ENCODE peak calls at places on chromosomes 4 and X, in ten cellular contexts. K is GM23248, X is HCT116, G is mammary epithelial cell, F is lower leg skin, Y is AG10803, J is fibroblast of mammary gland, I is OCI-LY7, S is lung, M is mucosa of descending colon. A is an unnamed sample.

GRCh38 chr4:89640620-89641366 is 196.2 kb downstream of the SNCA start:
- DNase-seq in X (peak), F (no peak), Y (peak), J (peak), S (no peak), M (peak), I (no peak), K (peak), G (peak), A (peak)

GRCh38 chrX:10011261-10011931 is 44.2 kb downstream of the CLDN34 start:
- DNase-seq in J (no peak), Y (no peak), X (no peak), F (peak), S (no peak), K (no peak), G (no peak), M (no peak), I (no peak), A (no peak)

GRCh38 chrX:25998687-25999086 is 139.5 kb upstream of the MAGEB18 start:
- DNase-seq in M (no peak), K (no peak), X (no peak), J (no peak), S (no peak), I (no peak), F (no peak), G (no peak), Y (no peak), A (no peak)

GRCh38 chr4:87093443-87094123 is 126.8 kb downstream of the KLHL8 start:
- DNase-seq in Y (peak), I (peak), G (peak), K (peak), M (no peak), S (no peak), X (peak), F (no peak), J (peak), A (no peak)

GRCh38 chr4:116926631-116927295 is 158.6 kb downstream of the TRAM1L1 start:
- DNase-seq in J (no peak), X (no peak), I (no peak), S (no peak), K (no peak), Y (no peak), G (no peak), F (no peak), M (no peak), A (no peak)

GRCh38 chrX:103356023-103356798 is at the start of gene TCEAL9:
- DNase-seq in M (peak), S (peak), F (no peak), I (peak), J (peak), Y (peak), G (peak), X (peak), K (peak), A (peak)

GRCh38 chr4:84994280-84994679 is 27.8 kb upstream of the WDFY3 start:
- DNase-seq in G (peak), S (no peak), X (no peak), F (no peak), K (peak), I (no peak), M (no peak), J (peak), Y (peak), A (no peak)

GRCh38 chr4:9924750-9925149 is 96.5 kb downstream of the SLC2A9 start:
- DNase-seq in Y (peak), K (peak), M (no peak), S (no peak), X (no peak), I (no peak), J (no peak), F (no peak), G (peak), A (no peak)

GRCh38 chrX:7841084-7841805 is 1.7 kb upstream of the VCX start:
- DNase-seq in Y (no peak), F (no peak), I (no peak), G (no peak), J (no peak), X (no peak), K (no peak), M (no peak), S (no peak), A (no peak)

GRCh38 chr4:90769251-90769650 is 642.1 kb downstream of the CCSER1 start:
- DNase-seq in J (no peak), M (no peak), K (no peak), G (no peak), I (no peak), F (no peak), X (no peak), S (no peak), Y (no peak), A (no peak)

GRCh38 chr4:67465032-67465762 is 80.1 kb downstream of the CENPC start:
- DNase-seq in F (no peak), K (peak), M (no peak), S (no peak), Y (peak), G (no peak), J (no peak), X (no peak), I (no peak), A (no peak)

GRCh38 chr4:171565130-171565788 is 247.9 kb upstream of the GALNTL6 start:
- DNase-seq in I (no peak), S (no peak), G (no peak), J (no peak), K (no peak), Y (no peak), F (no peak), M (no peak), X (no peak), A (no peak)

GRCh38 chr4:101366331-101366730 is 19.0 kb upstream of the PPP3CA start:
- DNase-seq in Y (peak), S (no peak), M (no peak), F (no peak), X (no peak), I (no peak), K (peak), J (no peak), G (no peak), A (no peak)

GRCh38 chr4:168735735-168736134 is 238.9 kb downstream of the PALLD start:
- DNase-seq in I (no peak), S (no peak), Y (no peak), F (no peak), G (no peak), M (no peak), X (no peak), K (no peak), J (no peak), A (no peak)

GRCh38 chr4:176150283-176150682 is 45.1 kb downstream of the SPATA4 start:
- DNase-seq in S (no peak), G (peak), X (peak), J (peak), I (peak), M (no peak), K (peak), Y (peak), F (no peak), A (no peak)

GRCh38 chr4:187309456-187309855 is 585.8 kb upstream of the FAT1 start:
- DNase-seq in S (no peak), G (peak), K (peak), I (no peak), X (no peak), J (no peak), F (no peak), M (no peak), Y (peak), A (no peak)

GRCh38 chrX:10128386-10128785 is 28.4 kb upstream of the CLCN4 start:
- DNase-seq in X (no peak), S (no peak), K (no peak), G (no peak), J (no peak), F (no peak), M (no peak), I (no peak), Y (no peak), A (no peak)

GRCh38 chrX:47958943-47959342 is 44.8 kb downstream of the ZNF182 start:
- DNase-seq in X (no peak), G (no peak), Y (no peak), F (no peak), K (peak), M (no peak), I (peak), J (peak), S (no peak), A (no peak)

GRCh38 chr4:42816864-42817263 is 75.6 kb upstream of the GRXCR1 start:
- DNase-seq in K (no peak), X (no peak), J (no peak), M (no peak), Y (no peak), I (no peak), S (no peak), F (no peak), G (no peak), A (no peak)

GRCh38 chrX:31606796-31607195 is 535.0 kb upstream of the FTHL17 start:
- DNase-seq in S (no peak), Y (no peak), J (no peak), K (peak), X (no peak), F (no peak), M (no peak), G (peak), I (no peak), A (no peak)

GRCh38 chrX:22300130-22300529 is 27.4 kb downstream of the CBLL2 start:
- DNase-seq in M (no peak), G (peak), K (peak), X (peak), S (no peak), J (peak), I (no peak), Y (peak), F (no peak), A (no peak)

GRCh38 chr4:146333187-146333894 is 119.0 kb downstream of the REELD1 start:
- DNase-seq in J (peak), S (no peak), M (no peak), I (peak), F (no peak), Y (peak), G (peak), K (peak), X (no peak), A (no peak)

GRCh38 chrX:119638725-119639471 is 32.7 kb upstream of the NKRF start:
- DNase-seq in K (no peak), F (no peak), S (no peak), X (no peak), G (no peak), Y (no peak), J (no peak), M (no peak), I (no peak), A (no peak)

GRCh38 chrX:54930291-54931049 is 9.8 kb downstream of the TRO start:
- DNase-seq in F (no peak), K (no peak), G (no peak), S (no peak), M (no peak), I (no peak), J (no peak), X (no peak), Y (no peak), A (no peak)

GRCh38 chrX:129875669-129876068 is 30.3 kb upstream of the UTP14A start:
- DNase-seq in K (peak), G (peak), M (no peak), X (no peak), J (peak), S (no peak), I (no peak), F (no peak), Y (peak), A (no peak)

GRCh38 chr4:173436149-173436579 is 37.2 kb upstream of the SCRG1 start:
- DNase-seq in F (no peak), Y (peak), I (no peak), J (peak), M (no peak), G (no peak), S (no peak), X (no peak), K (peak), A (no peak)

GRCh38 chr4:188986271-188986689 is 847.0 kb downstream of the TRIML1 start:
- DNase-seq in J (peak), F (no peak), K (peak), S (no peak), M (no peak), X (no peak), Y (peak), I (no peak), G (peak), A (no peak)

GRCh38 chr4:83281326-83281725 is 3.3 kb downstream of the COQ2 start:
- DNase-seq in S (no peak), J (no peak), X (no peak), G (no peak), Y (no peak), K (no peak), I (peak), M (no peak), F (no peak), A (no peak)

GRCh38 chrX:84099120-84099519 is 88.9 kb downstream of the RPS6KA6 start:
- DNase-seq in Y (no peak), X (no peak), F (no peak), G (no peak), S (no peak), K (no peak), M (no peak), I (no peak), J (no peak), A (no peak)

GRCh38 chr4:8188085-8188484 is 11.0 kb upstream of the SH3TC1 start:
- DNase-seq in G (peak), K (peak), Y (no peak), X (no peak), M (no peak), F (no peak), I (no peak), S (no peak), J (peak), A (no peak)

GRCh38 chr4:161188578-161188977 is 975.2 kb downstream of the FSTL5 start:
- DNase-seq in S (no peak), J (no peak), I (no peak), K (no peak), F (no peak), Y (no peak), X (no peak), M (no peak), G (no peak), A (no peak)

GRCh38 chrX:40346379-40346778 is 234.4 kb upstream of the ATP6AP2 start:
- DNase-seq in K (no peak), F (no peak), I (no peak), M (no peak), Y (no peak), X (no peak), S (no peak), J (no peak), G (no peak), A (no peak)
- H3K4me3 ChIP-seq in K (no peak), F (no peak), I (no peak), M (no peak), Y (no peak), X (no peak), S (no peak), J (no peak), G (no peak), A (no peak)

GRCh38 chr4:576991-577498 is 950 bp upstream of the TMEM271 start:
- DNase-seq in F (no peak), M (no peak), X (no peak), Y (no peak), S (no peak), J (no peak), I (no peak), G (no peak), K (peak), A (no peak)
- H3K4me3 ChIP-seq in F (no peak), M (no peak), X (no peak), Y (no peak), S (no peak), J (no peak), I (no peak), G (peak), K (no peak), A (no peak)

GRCh38 chrX:39689374-39690104 is 408.2 kb downstream of the BCOR start:
- DNase-seq in F (peak), I (no peak), S (no peak), K (peak), J (no peak), M (peak), Y (no peak), X (no peak), G (no peak), A (no peak)
- H3K4me3 ChIP-seq in F (no peak), I (no peak), S (no peak), K (peak), J (peak), M (no peak), Y (peak), X (peak), G (no peak), A (peak)

GRCh38 chr4:38319456-38320348 is 344.3 kb upstream of the KLF3 start:
- DNase-seq in G (peak), J (peak), K (peak), I (peak), X (no peak), S (peak), M (peak), F (peak), Y (peak), A (peak)
- H3K4me3 ChIP-seq in G (no peak), J (no peak), K (peak), I (peak), X (peak), S (no peak), M (peak), F (no peak), Y (peak), A (no peak)

GRCh38 chr4:156898373-156899117 is 73.1 kb downstream of the PDGFC start:
- DNase-seq in I (no peak), X (no peak), Y (peak), G (no peak), S (no peak), J (peak), F (no peak), K (peak), M (no peak), A (no peak)
- H3K4me3 ChIP-seq in I (no peak), X (no peak), Y (no peak), G (no peak), S (no peak), J (no peak), F (no peak), K (no peak), M (no peak), A (no peak)

DNA sequence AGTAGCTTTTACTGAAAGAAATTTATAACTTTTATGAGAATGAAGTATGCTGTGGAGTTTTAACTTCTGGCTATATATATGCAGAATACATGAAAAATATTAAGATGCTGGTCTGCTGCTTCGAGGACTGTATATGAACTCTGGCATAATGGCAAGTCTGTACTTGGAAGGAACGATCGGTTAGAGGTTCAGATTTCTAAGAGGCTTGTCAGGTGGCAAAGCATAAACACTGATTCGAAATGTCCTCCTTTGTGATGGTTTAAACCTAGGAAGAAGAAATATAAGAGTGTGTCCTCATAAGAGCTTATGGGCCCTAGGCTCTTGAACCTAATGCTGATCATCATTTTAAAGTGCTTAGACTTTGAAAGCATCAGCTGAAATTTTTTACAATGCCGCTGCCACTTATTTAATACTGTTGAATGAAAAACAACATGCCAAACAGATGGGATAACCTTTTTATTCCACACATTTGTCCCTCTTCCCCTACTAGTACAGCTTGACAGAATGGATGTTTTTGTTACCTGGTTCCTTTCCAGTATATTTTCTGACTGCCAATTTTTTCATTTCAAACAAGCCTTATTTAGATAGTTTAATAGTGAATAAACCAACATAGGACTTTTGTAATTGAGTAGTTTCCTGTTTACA is 8.7 kb downstream of the SPRY1 start:
- DNase-seq in X (no peak), K (no peak), S (no peak), G (no peak), M (no peak), I (no peak), F (no peak), Y (no peak), J (no peak), A (no peak)
- H3K4me3 ChIP-seq in X (no peak), K (no peak), S (no peak), G (no peak), M (no peak), I (no peak), F (no peak), Y (no peak), J (no peak), A (no peak)

GRCh38 chr4:2042207-2042946 is 16.8 kb upstream of the NAT8L start:
- DNase-seq in F (peak), G (no peak), X (no peak), I (peak), Y (no peak), K (peak), J (no peak), S (no peak), M (peak), A (peak)

GRCh38 chr4:2043396-2044118 is 15.6 kb upstream of the NAT8L start:
- DNase-seq in M (no peak), I (no peak), G (no peak), F (peak), K (no peak), Y (no peak), S (no peak), J (no peak), X (no peak), A (peak)

GRCh38 chr4:2044119-2044485 is 15.0 kb upstream of the NAT8L start:
- DNase-seq in M (no peak), I (no peak), K (no peak), F (no peak), X (no peak), S (no peak), J (no peak), Y (no peak), G (no peak), A (no peak)

GRCh38 chr4:2041234-2042130 is 17.6 kb upstream of the NAT8L start:
- DNase-seq in S (peak), M (peak), I (peak), F (peak), K (peak), G (peak), J (peak), X (peak), Y (peak), A (peak)

DNA sequence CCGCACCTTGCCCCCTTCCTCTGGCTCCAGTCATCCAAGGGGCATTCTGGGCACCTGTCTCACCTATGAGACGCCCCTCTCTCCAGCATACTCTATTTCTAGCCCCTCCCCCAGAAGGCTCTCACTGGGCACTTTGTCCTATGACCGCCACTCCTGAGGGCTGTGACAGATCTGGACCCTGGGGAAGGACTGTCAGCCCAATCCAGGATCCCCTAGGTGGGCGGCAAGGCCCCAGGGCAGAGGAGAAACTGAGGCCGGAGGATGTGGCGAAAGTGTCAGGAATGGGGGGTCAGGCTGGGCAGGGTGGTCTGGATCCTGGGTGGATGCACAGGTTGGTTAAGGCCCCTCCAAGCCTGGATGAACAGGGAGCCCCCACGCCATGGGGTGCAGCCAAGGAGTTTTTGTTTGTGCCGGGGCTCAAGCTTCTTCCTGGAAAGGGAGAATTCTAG is 16.2 kb upstream of the NAT8L start:
- DNase-seq in X (no peak), M (no peak), S (no peak), J (no peak), F (peak), G (no peak), K (no peak), Y (no peak), I (no peak), A (no peak)
- H3K4me3 ChIP-seq in X (peak), M (no peak), S (no peak), J (peak), F (no peak), G (peak), K (peak), Y (peak), I (peak), A (no peak)

DNA sequence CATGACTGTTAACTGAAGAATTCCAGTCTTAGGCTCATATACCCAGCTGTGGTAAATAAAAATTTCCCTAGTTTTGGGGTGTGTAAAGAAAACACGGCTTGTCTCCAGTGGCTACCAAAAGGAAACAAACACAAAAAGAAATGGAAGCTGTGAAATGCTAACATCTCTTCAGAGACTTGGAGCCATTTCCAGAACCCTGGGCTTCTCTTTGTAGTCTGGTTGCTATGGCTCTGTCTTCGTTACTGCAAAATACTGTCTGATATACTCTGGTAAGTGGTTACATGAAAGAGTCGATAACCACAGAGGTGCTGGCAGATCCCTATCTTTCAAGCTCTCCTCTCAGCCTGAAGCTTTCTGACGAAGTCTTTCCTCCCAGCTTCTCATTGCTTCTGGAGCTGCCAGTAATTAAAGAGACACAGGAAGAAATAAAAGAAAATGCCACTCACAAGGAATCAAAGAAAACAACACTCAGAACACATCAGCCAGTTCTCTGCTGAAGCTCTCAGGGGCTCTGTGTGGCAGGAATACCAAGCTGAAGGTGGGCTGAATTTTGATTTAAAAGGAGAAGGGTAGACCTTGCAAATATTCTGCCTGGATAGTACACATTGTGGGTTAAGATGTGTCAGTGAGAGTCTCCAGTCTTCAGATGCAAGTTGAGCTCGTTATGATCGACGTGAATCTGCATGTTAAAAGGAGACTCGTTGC is 107.5 kb upstream of the FAM9C start:
- DNase-seq in S (no peak), G (no peak), J (peak), F (no peak), K (peak), Y (peak), M (no peak), I (no peak), X (no peak), A (no peak)
- H3K4me3 ChIP-seq in S (no peak), G (no peak), J (no peak), F (no peak), K (peak), Y (no peak), M (no peak), I (no peak), X (no peak), A (no peak)

A was measured in pancreas.